ENCODE peak calls at places on chromosomes 2 and 18, in seven cellular contexts. T is KG1; M is activated CD8-positive, alpha-beta T cell treated with anti-CD3 and anti-CD28 coated beads, Interleukin-2, amount 10 ng/mL, durations not matched to agents 7 days and 5 days; I is Calu3; W is small intestine; K is activated naive CD8-positive, alpha-beta T cell treated with anti-CD3 and anti-CD28 coated beads, Interleukin-2, amount 50 U/mL, for 16 hours; A is psoas muscle. C is an unnamed sample.

GRCh38 chr2:88451647-88452150 is 794 bp downstream of the FOXI3 start:
- DNase-seq in M (peak), A (peak), K (no peak), I (no peak), T (no peak), W (no peak), C (no peak)

GRCh38 chr2:177265386-177265690 is 811 bp upstream of the NFE2L2 start:
- DNase-seq in W (no peak), K (no peak), A (no peak), I (no peak), T (no peak), M (no peak), C (peak)

GRCh38 chr2:33426666-33427231 is 49.7 kb upstream of the RASGRP3 start:
- DNase-seq in K (no peak), W (peak), M (no peak), A (no peak), T (no peak), I (peak), C (no peak)

GRCh38 chr18:72104851-72105250 is 439.3 kb downstream of the CBLN2 start:
- DNase-seq in W (no peak), A (no peak), M (no peak), K (no peak), I (no peak), T (no peak), C (no peak)

GRCh38 chr2:64329848-64330247 is 124.1 kb upstream of the LGALSL start:
- DNase-seq in A (no peak), M (no peak), T (no peak), K (no peak), I (no peak), W (peak), C (peak)

GRCh38 chr2:25255745-25256485 is 85.8 kb downstream of the DNMT3A start:
- DNase-seq in I (no peak), M (no peak), K (no peak), T (no peak), A (no peak), W (no peak), C (no peak)

GRCh38 chr18:36711813-36712444 is 116.9 kb downstream of the TPGS2 start:
- DNase-seq in K (no peak), W (peak), I (peak), T (no peak), A (no peak), M (no peak), C (no peak)

GRCh38 chr2:181143790-181144300 is 163.4 kb downstream of the UBE2E3 start:
- DNase-seq in I (no peak), K (no peak), T (no peak), A (no peak), W (peak), M (peak), C (no peak)

GRCh38 chr18:58593930-58594329 is 35.0 kb downstream of the ALPK2 start:
- DNase-seq in A (peak), T (no peak), K (no peak), W (no peak), I (no peak), M (no peak), C (no peak)

C was measured in colonic mucosa.